ENCODE peak calls at places on chromosomes 4 and X, in four cellular contexts. B is colonic mucosa, F is heart right ventricle, Y is MM.1S. Z is an unnamed sample.

GRCh38 chr4:120918788-120919187 is 3.7 kb downstream of the PRDM5 start:
- DNase-seq in Y (no peak), F (peak; percentile 23), B (peak; percentile 30), Z (peak; percentile 31)

GRCh38 chr4:109009909-109010308 is 247.1 kb upstream of the ETNPPL start:
- DNase-seq in Y (no peak), B (no peak), F (no peak), Z (no peak)

GRCh38 chrX:26613951-26614350 is 398.0 kb downstream of the MAGEB5 start:
- DNase-seq in F (no peak), B (no peak), Y (no peak), Z (no peak)

GRCh38 chrX:45445745-45446412 is 245.2 kb upstream of the DIPK2B start:
- DNase-seq in F (no peak), Y (no peak), B (no peak), Z (no peak)

GRCh38 chrX:43633081-43633480 is 23.0 kb upstream of the MAOA start:
- DNase-seq in Y (no peak), B (no peak), F (no peak), Z (no peak)

GRCh38 chrX:119376312-119376711 is 22.8 kb upstream of the SLC25A43 start:
- DNase-seq in Y (no peak), B (no peak), F (no peak), Z (no peak)

GRCh38 chr4:1238676-1239000 is 10.3 kb downstream of the CTBP1 start:
- DNase-seq in Y (no peak), F (no peak), B (no peak), Z (peak; percentile 34)

GRCh38 chr4:152575533-152575932 is 39.6 kb upstream of the FBXW7 start:
- DNase-seq in Y (no peak), B (no peak), F (no peak), Z (no peak)

GRCh38 chr4:87986508-87986907 is 11.0 kb downstream of the SPP1 start:
- DNase-seq in F (no peak), B (no peak), Y (no peak), Z (no peak)

GRCh38 chrX:78643106-78643505 is 16.0 kb downstream of the RTL3 start:
- DNase-seq in F (no peak), Y (no peak), B (no peak), Z (no peak)

DNA sequence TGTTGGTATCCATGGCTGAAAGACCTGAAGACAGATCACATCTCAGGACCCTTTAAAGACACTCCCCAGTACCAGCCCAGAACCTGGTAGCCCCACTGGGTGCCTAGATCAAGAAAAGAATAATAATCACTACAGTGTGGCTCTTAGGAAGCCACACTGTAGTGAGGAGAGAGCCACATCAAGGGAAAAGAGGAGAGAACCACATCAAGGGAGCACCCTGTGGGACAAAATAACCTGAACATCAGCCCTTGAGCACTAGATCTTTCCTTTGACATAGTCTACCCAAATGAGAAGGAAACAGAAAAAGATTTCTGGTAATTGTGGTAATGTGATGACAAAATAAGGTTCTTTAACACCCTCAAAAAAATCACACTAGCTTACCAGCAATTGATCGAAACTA is 15.3 kb downstream of the RTL3 start:
- DNase-seq in F (no peak), B (no peak), Y (no peak), Z (no peak)
- H3K9me3 ChIP-seq in F (no peaks in the 10 kb centered on the region), B (no peaks in the 10 kb centered on the region), Y (no peaks in the 10 kb centered on the region), Z (no peaks in the 10 kb centered on the region)

GRCh38 chr4:185221491-185221890 is 12.1 kb downstream of the SNX25 start:
- DNase-seq in Y (no peak), F (no peak), B (no peak), Z (no peak)

GRCh38 chr4:185221912-185222311 is 12.5 kb downstream of the SNX25 start:
- DNase-seq in Y (no peak), B (no peak), F (no peak), Z (no peak)

GRCh38 chr4:185227131-185227551 is 17.7 kb downstream of the SNX25 start:
- DNase-seq in F (no peak), B (no peak), Y (no peak), Z (no peak)

GRCh38 chr4:185222598-185222997 is 13.2 kb downstream of the SNX25 start:
- DNase-seq in F (no peak), B (no peak), Y (no peak), Z (no peak)

GRCh38 chr4:185224597-185224996 is 15.2 kb downstream of the SNX25 start:
- DNase-seq in B (no peak), Y (no peak), F (no peak), Z (no peak)
- TF ChIP-seq CTCF in B (no peak), Y (peak; percentile 19), F (no peak), Z (no peak)

GRCh38 chr4:165474784-165475705 is 96.2 kb downstream of the CPE start:
- DNase-seq in Y (no peak), F (no peak), B (no peak), Z (no peak)

GRCh38 chr4:165475706-165476070 is 96.9 kb downstream of the CPE start:
- DNase-seq in B (no peak), F (no peak), Y (no peak), Z (no peak)

GRCh38 chr4:165470009-165470408 is 91.2 kb downstream of the CPE start:
- DNase-seq in F (no peak), Y (no peak), B (no peak), Z (no peak)

GRCh38 chr4:165476214-165477098 is 97.6 kb downstream of the CPE start:
- DNase-seq in B (no peak), Y (no peak), F (no peak), Z (no peak)

GRCh38 chr4:165472943-165473676 is 94.3 kb downstream of the CPE start:
- DNase-seq in Y (no peak), B (no peak), F (no peak), Z (no peak)
- H3K4me3 ChIP-seq in Y (no peak overlapping the region), B (no peak overlapping the region), F (no peak overlapping the region), Z (no peak overlapping the region)

GRCh38 chrX:18875256-18875878 is 108.5 kb downstream of the PHKA2 start:
- DNase-seq in B (no peak), Y (no peak), F (no peak), Z (no peak)
- H3K9me3 ChIP-seq in B (no peaks in the 10 kb centered on the region), Y (no peaks in the 10 kb centered on the region), F (no peaks in the 10 kb centered on the region), Z (no peaks in the 10 kb centered on the region)

GRCh38 chr4:138688531-138689181 is 326.9 kb upstream of the NOCT start:
- DNase-seq in B (no peak), F (no peak), Y (no peak), Z (no peak)

GRCh38 chr4:138686078-138686477 is 329.5 kb upstream of the NOCT start:
- DNase-seq in F (peak; percentile 33), Y (no peak), B (no peak), Z (no peak)

GRCh38 chr4:138689182-138689546 is 326.4 kb upstream of the NOCT start:
- DNase-seq in B (no peak), Y (no peak), F (no peak), Z (no peak)

DNA sequence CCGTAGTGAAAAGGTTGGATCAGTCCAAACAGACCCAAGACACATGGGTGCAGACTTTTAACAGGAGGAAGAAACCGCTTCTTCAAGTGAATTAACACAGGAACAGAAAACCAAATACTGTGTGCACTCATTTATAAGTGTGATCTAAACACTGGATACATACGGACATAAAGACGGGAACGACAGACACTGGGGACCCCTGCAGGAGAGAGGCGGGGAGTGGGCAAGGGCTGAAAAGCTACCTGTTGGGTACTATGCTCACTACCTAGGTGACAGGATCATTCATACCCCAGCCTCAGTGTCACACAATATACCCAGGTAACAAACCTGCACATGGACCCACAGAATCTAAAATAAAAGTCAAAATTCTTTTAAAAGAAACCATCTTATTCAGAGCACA is 326.0 kb upstream of the NOCT start:
- DNase-seq in Y (no peak), B (no peak), F (no peak), Z (no peak)
- TF ChIP-seq CTCF in Y (no peak), B (no peak), F (no peak), Z (no peak)

DNA sequence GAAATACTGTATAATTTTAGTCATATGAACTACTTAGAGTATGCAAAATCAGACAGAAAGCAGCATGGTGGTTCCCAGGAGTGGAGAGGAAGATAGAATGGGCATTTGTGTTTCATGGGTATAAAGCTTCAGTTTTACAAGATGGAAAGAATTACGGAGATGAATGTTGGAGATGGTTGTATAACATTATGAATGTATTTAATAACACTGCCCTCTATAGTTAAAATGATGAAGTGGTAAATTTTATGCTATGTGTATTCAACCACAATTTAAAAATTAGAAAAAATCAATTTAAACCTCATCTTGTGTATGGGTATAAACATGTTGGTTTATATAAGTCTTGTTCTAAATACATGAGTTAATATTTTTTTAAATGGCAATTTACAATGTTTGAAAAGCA is 521.1 kb downstream of the FSTL5 start:
- DNase-seq in F (no peak), B (no peak), Y (no peak), Z (no peak)
- H3K4me3 ChIP-seq in F (no peak overlapping the region), B (no peak overlapping the region), Y (no peak overlapping the region), Z (no peak overlapping the region)

GRCh38 chr4:31530555-31530954 is 810.4 kb downstream of the PCDH7 start:
- DNase-seq in Y (no peak), F (no peak), B (no peak), Z (no peak)
- H3K9me3 ChIP-seq in Y (no peaks in the 10 kb centered on the region), F (peaks cover 3% of the 10 kb centered on the region), B (no peaks in the 10 kb centered on the region), Z (no peaks in the 10 kb centered on the region)